ENCODE peak calls at places on chromosome 3, in ten cellular contexts. E, W, P, Z, U, D, X, G, F and K are unnamed samples.

GRCh38 chr3:183435701-183436100 is 7.3 kb upstream of the MCF2L2 start:
- DNase-seq in E (no peak), W (no peak), P (no peak), Z (no peak), U (no peak), D (no peak), X (no peak), G (no peak), F (no peak), K (no peak)

GRCh38 chr3:73060302-73060723 is 1.1 kb upstream of the EBLN2 start:
- DNase-seq in E (no peak), W (no peak), P (no peak), Z (no peak), U (no peak), D (no peak), X (no peak), G (no peak), F (no peak), K (no peak)

GRCh38 chr3:4821975-4822374 is 157.3 kb upstream of the BHLHE40 start:
- DNase-seq in E (no peak), W (no peak), P (no peak), Z (no peak), U (peak; percentile 83), D (peak; percentile 59), X (no peak), G (no peak), F (no peak), K (no peak)

GRCh38 chr3:49779378-49780079 is 6.8 kb downstream of the IP6K1 start:
- DNase-seq in E (no peak), W (no peak), P (no peak), Z (no peak), U (no peak), D (no peak), X (no peak), G (no peak), F (no peak), K (no peak)

GRCh38 chr3:129552287-129553050 is 9.5 kb downstream of the H1-8 start:
- DNase-seq in E (no peak), W (no peak), P (no peak), Z (peak; percentile 71), U (no peak), D (no peak), X (no peak), G (no peak), F (no peak), K (no peak)

GRCh38 chr3:144524531-144524930 is 552.9 kb downstream of the DIPK2A start:
- DNase-seq in E (no peak), W (no peak), P (no peak), Z (no peak), U (no peak), D (no peak), X (no peak), G (no peak), F (no peak), K (no peak)

GRCh38 chr3:186109897-186110803 is 1.3 kb upstream of the ETV5 start:
- DNase-seq in E (peak; percentile 20), W (no peak), P (no peak), Z (peak; percentile 66), U (no peak), D (no peak), X (peak; percentile 30), G (peak; percentile 23), F (no peak), K (no peak)

GRCh38 chr3:152524198-152525140 is 255.7 kb downstream of the MBNL1 start:
- DNase-seq in E (peak; percentile 40), W (peak; percentile 26), P (peak; percentile 7), Z (no peak), U (peak; percentile 23), D (no peak), X (peak; percentile 57), G (peak; percentile 24), F (peak; percentile 52), K (no peak)

GRCh38 chr3:37945803-37946530 is 44.6 kb upstream of the VILL start:
- DNase-seq in E (no peak), W (no peak), P (no peak), Z (peak; percentile 97), U (no peak), D (no peak), X (peak; percentile 80), G (peak; percentile 61), F (peak; percentile 15), K (no peak)

GRCh38 chr3:177126015-177126773 is 71.1 kb downstream of the TBL1XR1 start:
- DNase-seq in E (no peak), W (no peak), P (no peak), Z (no peak), U (no peak), D (no peak), X (no peak), G (no peak), F (peak; percentile 63), K (peak; percentile 32)

GRCh38 chr3:5122741-5123706 is 932 bp downstream of the ARL8B start:
- DNase-seq in E (peak; percentile 22), W (no peak), P (no peak), Z (peak; percentile 65), U (peak; percentile 6), D (no peak), X (peak; percentile 17), G (no peak), F (peak; percentile 45), K (peak; percentile 68)